ENCODE peak calls at places on chromosome 7, in four cellular contexts. One of them, this sample, is unnamed.
A peak's percentile ranks its signal among the peaks of the same experiment; 100 is the strongest.

GRCh38 chr7:151889406-151890354 is 12.8 kb upstream of the PRKAG2 start:
- DNase-seq in left lung: no peak
- DNase-seq in RWPE1: no peak
- DNase-seq in foreskin keratinocyte: no peak
- DNase-seq in this sample: no peak

GRCh38 chr7:92448185-92448747 is 984 bp downstream of the GATAD1 start:
- DNase-seq in left lung: no peak
- DNase-seq in RWPE1: peak; percentile 41
- DNase-seq in foreskin keratinocyte: peak; percentile 72
- DNase-seq in this sample: peak; percentile 19

GRCh38 chr7:74373536-74373935 is 80.2 kb upstream of the GTF2IRD1 start:
- DNase-seq in left lung: no peak
- DNase-seq in RWPE1: no peak
- DNase-seq in foreskin keratinocyte: no peak
- DNase-seq in this sample: no peak

GRCh38 chr7:29454464-29454863 is 109.2 kb upstream of the PRR15 start:
- DNase-seq in left lung: no peak
- DNase-seq in RWPE1: no peak
- DNase-seq in foreskin keratinocyte: peak; percentile 32
- DNase-seq in this sample: no peak

GRCh38 chr7:22697897-22698645 is 28.9 kb upstream of the IL6 start:
- DNase-seq in left lung: no peak
- DNase-seq in RWPE1: no peak
- DNase-seq in foreskin keratinocyte: no peak
- DNase-seq in this sample: no peak

GRCh38 chr7:68963547-68963946 is 634.7 kb upstream of the AUTS2 start:
- DNase-seq in left lung: no peak
- DNase-seq in RWPE1: no peak
- DNase-seq in foreskin keratinocyte: peak; percentile 46
- DNase-seq in this sample: no peak

GRCh38 chr7:27237735-27238334 is 4.8 kb upstream of the EVX1 start:
- DNase-seq in left lung: no peak
- DNase-seq in RWPE1: peak; percentile 17
- DNase-seq in foreskin keratinocyte: no peak
- DNase-seq in this sample: no peak

GRCh38 chr7:142753366-142753765 is 4.1 kb downstream of the PRSS1 start:
- DNase-seq in left lung: no peak
- DNase-seq in RWPE1: no peak
- DNase-seq in foreskin keratinocyte: peak; percentile 14
- DNase-seq in this sample: no peak

GRCh38 chr7:132347129-132347528 is 229.1 kb downstream of the PLXNA4 start:
- DNase-seq in left lung: no peak
- DNase-seq in RWPE1: no peak
- DNase-seq in foreskin keratinocyte: no peak
- DNase-seq in this sample: no peak

DNA sequence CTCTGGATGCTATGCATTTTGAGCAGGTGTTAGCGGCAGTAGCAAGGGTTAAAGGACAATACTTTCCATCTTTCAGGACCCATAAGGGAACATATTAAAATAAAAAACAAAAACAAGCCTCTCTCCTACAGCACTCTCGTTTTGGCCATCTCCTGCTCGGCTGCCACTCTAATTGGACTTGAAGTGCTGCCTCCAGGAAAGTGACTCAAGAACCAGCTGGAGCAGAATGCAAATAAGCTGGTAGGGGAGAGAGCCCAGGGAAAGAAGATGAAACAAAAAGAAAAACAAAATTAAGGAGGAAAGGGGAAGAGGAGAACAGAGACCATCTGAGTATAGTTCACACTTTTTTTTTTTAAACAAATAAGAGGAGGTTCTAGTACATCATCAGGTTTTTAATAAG is 65.6 kb downstream of the HBP1 start:
- DNase-seq in left lung: no peak
- DNase-seq in RWPE1: no peak
- DNase-seq in foreskin keratinocyte: peak; percentile 33
- DNase-seq in this sample: no peak
- H3K27ac ChIP-seq in left lung: no peak overlapping the region
- H3K27ac ChIP-seq in RWPE1: no peak overlapping the region
- H3K27ac ChIP-seq in foreskin keratinocyte: no peak overlapping the region
- H3K27ac ChIP-seq in this sample: peak overlapping the region; percentile 22

DNA sequence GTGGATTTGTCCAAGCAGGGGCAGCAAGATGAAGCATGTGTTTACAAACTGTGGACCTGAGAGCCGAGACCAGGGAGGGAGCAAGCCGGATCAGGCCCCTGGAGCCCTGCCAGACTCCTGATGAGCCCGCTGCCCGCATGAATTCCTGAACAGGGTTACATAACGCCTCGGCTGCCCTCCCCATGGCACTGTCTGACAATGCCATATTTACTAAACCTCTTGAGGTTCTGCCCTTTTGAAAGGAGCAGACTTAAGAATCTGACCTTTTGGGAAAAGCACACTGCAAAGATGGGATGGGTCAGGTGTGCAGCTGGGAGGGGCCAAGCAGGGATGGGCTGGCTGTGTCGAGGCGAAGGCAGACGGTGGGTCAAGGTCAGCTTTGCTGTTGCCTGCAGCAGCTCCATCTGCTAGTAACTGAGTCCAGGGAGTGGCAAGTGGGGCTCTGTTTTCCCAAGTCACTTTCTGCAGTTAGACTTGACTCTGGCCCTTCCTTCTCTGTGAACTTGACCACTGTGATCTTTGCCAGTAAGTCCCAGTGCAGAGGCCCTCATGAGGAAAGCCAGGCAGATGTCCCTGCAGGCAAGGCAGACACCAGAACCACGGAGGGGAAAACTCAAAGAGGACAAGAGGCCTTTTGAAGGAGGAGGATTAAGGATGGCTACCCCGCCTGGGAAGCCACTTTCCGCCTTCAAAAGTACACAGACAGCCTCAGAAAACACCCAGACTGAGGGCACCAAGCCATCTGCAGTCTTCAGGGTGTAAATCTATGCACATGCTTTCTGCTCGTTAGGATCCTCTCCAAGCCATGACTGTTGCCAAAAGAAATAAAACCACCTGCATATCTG is 175.8 kb downstream of the TNS3 start:
- DNase-seq in left lung: peak; percentile 90
- DNase-seq in RWPE1: peak; percentile 87
- DNase-seq in foreskin keratinocyte: peak; percentile 64
- DNase-seq in this sample: no peak
- H3K27ac ChIP-seq in left lung: peak overlapping the region; percentile 6
- H3K27ac ChIP-seq in RWPE1: peak overlapping the region; percentile 96
- H3K27ac ChIP-seq in foreskin keratinocyte: no peak overlapping the region
- H3K27ac ChIP-seq in this sample: peak overlapping the region; percentile 78

DNA sequence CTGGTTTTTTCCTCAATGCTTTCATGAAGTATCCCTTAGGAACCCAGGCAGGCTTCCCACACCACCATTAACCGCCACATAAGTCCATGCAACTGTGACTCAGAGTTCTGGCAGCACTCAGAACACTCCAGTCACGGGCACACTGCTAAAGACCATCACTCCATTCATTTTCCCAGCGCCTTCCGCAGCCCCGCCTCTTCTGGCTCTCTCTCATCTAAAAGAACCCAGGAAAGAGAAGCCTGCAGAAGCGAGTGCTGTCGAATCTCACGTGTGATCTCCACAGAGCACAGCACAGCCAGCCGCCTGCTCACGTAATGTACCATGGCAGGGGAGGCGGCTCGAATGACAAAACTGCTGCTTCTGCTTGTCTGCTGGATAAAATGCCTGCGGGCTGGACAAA is 1.9 kb downstream of the PSMG3 start:
- DNase-seq in left lung: peak; percentile 63
- DNase-seq in RWPE1: no peak
- DNase-seq in foreskin keratinocyte: peak; percentile 55
- DNase-seq in this sample: no peak
- H3K27ac ChIP-seq in left lung: no peak overlapping the region
- H3K27ac ChIP-seq in RWPE1: peak overlapping the region; percentile 96
- H3K27ac ChIP-seq in foreskin keratinocyte: peak overlapping the region; percentile 84
- H3K27ac ChIP-seq in this sample: no peak overlapping the region

GRCh38 chr7:7159063-7159645 is 23.2 kb upstream of the C1GALT1 start:
- DNase-seq in left lung: no peak
- DNase-seq in RWPE1: no peak
- DNase-seq in foreskin keratinocyte: no peak
- DNase-seq in this sample: no peak

GRCh38 chr7:7152315-7152714 is 30.0 kb upstream of the C1GALT1 start:
- DNase-seq in left lung: no peak
- DNase-seq in RWPE1: no peak
- DNase-seq in foreskin keratinocyte: no peak
- DNase-seq in this sample: no peak

GRCh38 chr7:7157887-7158271 is 24.5 kb upstream of the C1GALT1 start:
- DNase-seq in left lung: no peak
- DNase-seq in RWPE1: no peak
- DNase-seq in foreskin keratinocyte: peak; percentile 66
- DNase-seq in this sample: no peak

GRCh38 chr7:7157177-7157886 is 25.0 kb upstream of the C1GALT1 start:
- DNase-seq in left lung: no peak
- DNase-seq in RWPE1: no peak
- DNase-seq in foreskin keratinocyte: peak; percentile 77
- DNase-seq in this sample: no peak

GRCh38 chr7:7156663-7157062 is 25.7 kb upstream of the C1GALT1 start:
- DNase-seq in left lung: no peak
- DNase-seq in RWPE1: no peak
- DNase-seq in foreskin keratinocyte: no peak
- DNase-seq in this sample: no peak
- H3K27ac ChIP-seq in left lung: peak overlapping the region; percentile 2
- H3K27ac ChIP-seq in RWPE1: no peak overlapping the region
- H3K27ac ChIP-seq in foreskin keratinocyte: no peak overlapping the region
- H3K27ac ChIP-seq in this sample: no peak overlapping the region

GRCh38 chr7:111931016-111931517 is 275.1 kb downstream of the DOCK4 start:
- DNase-seq in left lung: no peak
- DNase-seq in RWPE1: no peak
- DNase-seq in foreskin keratinocyte: peak; percentile 74
- DNase-seq in this sample: no peak
- H3K27ac ChIP-seq in left lung: peak overlapping the region; percentile 59
- H3K27ac ChIP-seq in RWPE1: no peak overlapping the region
- H3K27ac ChIP-seq in foreskin keratinocyte: peak overlapping the region; percentile 61
- H3K27ac ChIP-seq in this sample: no peak overlapping the region

DNA sequence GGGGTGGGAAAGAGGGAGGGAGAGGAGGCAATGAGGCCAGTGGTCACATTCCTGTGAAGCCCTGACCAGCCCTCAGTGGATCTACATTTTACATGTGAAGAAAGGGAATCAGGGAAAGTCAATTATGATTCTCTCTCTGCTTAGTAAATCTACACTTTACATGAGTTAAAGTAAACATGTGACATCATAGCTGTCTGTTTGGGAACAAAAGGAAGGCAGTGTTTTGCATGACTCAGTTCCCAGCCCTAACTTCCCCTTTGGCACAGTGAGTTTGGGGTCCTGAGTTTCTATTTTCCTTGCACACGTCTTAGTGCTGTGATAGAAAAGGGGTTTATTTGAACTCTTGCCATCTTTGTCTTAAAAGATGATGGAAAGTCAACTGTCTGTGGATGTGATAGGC is 615.1 kb downstream of the SDK1 start:
- DNase-seq in left lung: no peak
- DNase-seq in RWPE1: no peak
- DNase-seq in foreskin keratinocyte: peak; percentile 43
- DNase-seq in this sample: no peak
- H3K27ac ChIP-seq in left lung: peak overlapping the region; percentile 33
- H3K27ac ChIP-seq in RWPE1: no peak overlapping the region
- H3K27ac ChIP-seq in foreskin keratinocyte: no peak overlapping the region
- H3K27ac ChIP-seq in this sample: no peak overlapping the region

GRCh38 chr7:37448637-37449331 is at the start of gene ELMO1:
- DNase-seq in left lung: peak; percentile 94
- DNase-seq in RWPE1: peak; percentile 5
- DNase-seq in foreskin keratinocyte: peak; percentile 21
- DNase-seq in this sample: peak; percentile 13

GRCh38 chr7:37449621-37450020 is 957 bp upstream of the ELMO1 start:
- DNase-seq in left lung: no peak
- DNase-seq in RWPE1: no peak
- DNase-seq in foreskin keratinocyte: no peak
- DNase-seq in this sample: no peak

GRCh38 chr7:37446371-37446770 is 2.3 kb downstream of the ELMO1 start:
- DNase-seq in left lung: no peak
- DNase-seq in RWPE1: no peak
- DNase-seq in foreskin keratinocyte: no peak
- DNase-seq in this sample: no peak

GRCh38 chr7:37450035-37450434 is 1.4 kb upstream of the ELMO1 start:
- DNase-seq in left lung: no peak
- DNase-seq in RWPE1: no peak
- DNase-seq in foreskin keratinocyte: no peak
- DNase-seq in this sample: no peak

GRCh38 chr7:37448057-37448636 is 517 bp downstream of the ELMO1 start:
- DNase-seq in left lung: peak; percentile 90
- DNase-seq in RWPE1: no peak
- DNase-seq in foreskin keratinocyte: no peak
- DNase-seq in this sample: no peak
- H3K27ac ChIP-seq in left lung: peak overlapping the region; percentile 97
- H3K27ac ChIP-seq in RWPE1: no peak overlapping the region
- H3K27ac ChIP-seq in foreskin keratinocyte: no peak overlapping the region
- H3K27ac ChIP-seq in this sample: peak overlapping the region; percentile 94

GRCh38 chr7:134851141-134851540 is 71.7 kb downstream of the CALD1 start:
- DNase-seq in left lung: no peak
- DNase-seq in RWPE1: peak; percentile 4
- DNase-seq in foreskin keratinocyte: peak; percentile 44
- DNase-seq in this sample: no peak
- H3K27ac ChIP-seq in left lung: no peak overlapping the region
- H3K27ac ChIP-seq in RWPE1: no peak overlapping the region
- H3K27ac ChIP-seq in foreskin keratinocyte: peak overlapping the region; percentile 25
- H3K27ac ChIP-seq in this sample: no peak overlapping the region

DNA sequence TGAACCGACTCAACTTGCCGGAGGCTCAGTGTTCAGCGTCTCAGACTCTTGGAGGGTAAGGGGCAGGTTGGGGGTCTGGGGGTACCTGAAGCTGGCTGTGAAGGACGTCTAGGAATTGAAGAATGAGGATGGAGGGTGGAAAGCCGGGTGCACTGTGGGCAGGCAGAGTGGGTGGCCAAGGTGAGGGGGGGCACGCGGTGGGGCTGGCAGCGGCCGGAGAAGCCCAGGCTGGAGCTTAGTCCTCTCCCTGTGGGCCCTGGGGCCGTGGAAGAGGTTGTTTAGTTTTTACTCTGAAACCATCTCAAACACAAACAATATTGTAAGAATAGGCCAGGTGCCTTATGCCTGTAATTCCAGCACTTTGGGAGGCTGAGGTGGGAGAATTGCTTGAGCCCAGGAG is 83.4 kb downstream of the UNCX start:
- DNase-seq in left lung: no peak
- DNase-seq in RWPE1: no peak
- DNase-seq in foreskin keratinocyte: no peak
- DNase-seq in this sample: no peak
- H3K27ac ChIP-seq in left lung: no peak overlapping the region
- H3K27ac ChIP-seq in RWPE1: no peak overlapping the region
- H3K27ac ChIP-seq in foreskin keratinocyte: no peak overlapping the region
- H3K27ac ChIP-seq in this sample: no peak overlapping the region